ENCODE peak calls at places on chromosomes 2 and 18, in eight cellular contexts. W is ascending aorta, D is cardiac muscle cell, J is HL-60, F is HFFc6, V is epithelial cell of esophagus, K is body of pancreas, P is tibial artery. Q is an unnamed sample.

GRCh38 chr2:106232633-106233032 is 38.5 kb upstream of the UXS1 start:
- DNase-seq in W (no peak), D (no peak), J (no peak), F (no peak), V (no peak), K (no peak), P (no peak), Q (no peak)

GRCh38 chr2:240429872-240430491 is 5.5 kb upstream of the GPC1 start:
- DNase-seq in W (peak), D (no peak), J (no peak), F (no peak), V (no peak), K (peak), P (no peak), Q (peak)

GRCh38 chr2:60299179-60299578 is 254.3 kb downstream of the BCL11A start:
- DNase-seq in W (no peak), D (no peak), J (no peak), F (no peak), V (no peak), K (peak), P (no peak), Q (no peak)

GRCh38 chr2:234952270-234953115 is 676 bp downstream of the SH3BP4 start:
- DNase-seq in W (no peak), D (peak), J (no peak), F (no peak), V (no peak), K (peak), P (no peak), Q (no peak)

GRCh38 chr2:233961905-233962304 is 44.7 kb downstream of the TRPM8 start:
- DNase-seq in W (no peak), D (no peak), J (no peak), F (no peak), V (no peak), K (no peak), P (no peak), Q (no peak)

GRCh38 chr2:101847661-101848339 is 144.0 kb upstream of the IL1R2 start:
- DNase-seq in W (no peak), D (no peak), J (no peak), F (no peak), V (peak), K (no peak), P (no peak), Q (no peak)

GRCh38 chr2:150477347-150477746 is 10.1 kb downstream of the RND3 start:
- DNase-seq in W (no peak), D (no peak), J (no peak), F (no peak), V (peak), K (peak), P (no peak), Q (no peak)

GRCh38 chr2:64492272-64492671 is 31.9 kb upstream of the AFTPH start:
- DNase-seq in W (no peak), D (no peak), J (no peak), F (no peak), V (no peak), K (no peak), P (no peak), Q (no peak)

GRCh38 chr2:219569041-219569440 is 2.3 kb downstream of the OBSL1 start:
- DNase-seq in W (no peak), D (no peak), J (no peak), F (no peak), V (no peak), K (no peak), P (no peak), Q (no peak)

GRCh38 chr2:63049291-63050185 is 1.1 kb upstream of the OTX1 start:
- DNase-seq in W (no peak), D (no peak), J (no peak), F (no peak), V (peak), K (no peak), P (no peak), Q (no peak)

GRCh38 chr2:219559156-219559915 is 12.0 kb downstream of the OBSL1 start:
- DNase-seq in W (no peak), D (no peak), J (no peak), F (no peak), V (no peak), K (no peak), P (no peak), Q (no peak)

GRCh38 chr2:36366491-36367120 is 11.0 kb downstream of the CRIM1 start:
- DNase-seq in W (no peak), D (no peak), J (no peak), F (no peak), V (no peak), K (no peak), P (no peak), Q (no peak)

GRCh38 chr2:188512456-188512855 is 220.8 kb downstream of the GULP1 start:
- DNase-seq in W (no peak), D (peak), J (no peak), F (peak), V (peak), K (no peak), P (no peak), Q (no peak)

GRCh38 chr2:176085120-176085788 is 1.5 kb upstream of the EVX2 start:
- DNase-seq in W (no peak), D (no peak), J (no peak), F (no peak), V (no peak), K (no peak), P (no peak), Q (no peak)

GRCh38 chr2:28986429-28986828 is 5.3 kb downstream of the TOGARAM2 start:
- DNase-seq in W (no peak), D (peak), J (no peak), F (no peak), V (no peak), K (no peak), P (no peak), Q (no peak)

GRCh38 chr2:43950383-43951008 is 45.3 kb downstream of the LRPPRC start:
- DNase-seq in W (no peak), D (peak), J (peak), F (peak), V (peak), K (peak), P (no peak), Q (no peak)

GRCh38 chr2:70127920-70128444 is 40.7 kb downstream of the PCBP1 start:
- DNase-seq in W (no peak), D (peak), J (no peak), F (no peak), V (no peak), K (no peak), P (no peak), Q (no peak)

GRCh38 chr18:13528739-13529392 is 197.5 kb downstream of the FAM210A start:
- DNase-seq in W (no peak), D (no peak), J (no peak), F (no peak), V (no peak), K (no peak), P (no peak), Q (no peak)

GRCh38 chr2:73020657-73021370 is 50.7 kb downstream of the SFXN5 start:
- DNase-seq in W (no peak), D (no peak), J (no peak), F (peak), V (peak), K (no peak), P (no peak), Q (no peak)

GRCh38 chr2:171482877-171483276 is 39.4 kb upstream of the CYBRD1 start:
- DNase-seq in W (no peak), D (no peak), J (no peak), F (peak), V (no peak), K (no peak), P (no peak), Q (no peak)

GRCh38 chr18:33115476-33115875 is 325.0 kb downstream of the CCDC178 start:
- DNase-seq in W (no peak), D (no peak), J (no peak), F (no peak), V (no peak), K (no peak), P (no peak), Q (no peak)

GRCh38 chr2:96685592-96686459 is 43.3 kb downstream of the FER1L5 start:
- DNase-seq in W (no peak), D (peak), J (no peak), F (no peak), V (no peak), K (peak), P (no peak), Q (no peak)

GRCh38 chr2:43293744-43294695 is 67.6 kb upstream of the ZFP36L2 start:
- DNase-seq in W (no peak), D (peak), J (peak), F (peak), V (peak), K (peak), P (peak), Q (peak)

GRCh38 chr2:182132605-182133004 is 147.0 kb downstream of the PPP1R1C start:
- DNase-seq in W (no peak), D (no peak), J (no peak), F (peak), V (no peak), K (no peak), P (no peak), Q (no peak)
- TF ChIP-seq CTCF in W (peak), D (no peak), J (no peak), F (peak), V (peak), K (peak), P (no peak), Q (no peak)

GRCh38 chr2:140542627-140543026 is 1588.2 kb downstream of the LRP1B start:
- DNase-seq in W (no peak), D (no peak), J (no peak), F (no peak), V (no peak), K (no peak), P (no peak), Q (no peak)

GRCh38 chr2:140539506-140539905 is 1591.3 kb downstream of the LRP1B start:
- DNase-seq in W (no peak), D (no peak), J (no peak), F (no peak), V (no peak), K (no peak), P (no peak), Q (no peak)
- TF ChIP-seq CTCF in W (no peak), D (no peak), J (no peak), F (no peak), V (no peak), K (no peak), P (no peak), Q (no peak)

GRCh38 chr2:41496908-41497307 is 550.9 kb upstream of the PKDCC start:
- DNase-seq in W (no peak), D (no peak), J (no peak), F (no peak), V (no peak), K (no peak), P (no peak), Q (no peak)
- TF ChIP-seq CTCF in W (no peak), D (no peak), J (peak), F (peak), V (peak), K (no peak), P (no peak), Q (no peak)

DNA sequence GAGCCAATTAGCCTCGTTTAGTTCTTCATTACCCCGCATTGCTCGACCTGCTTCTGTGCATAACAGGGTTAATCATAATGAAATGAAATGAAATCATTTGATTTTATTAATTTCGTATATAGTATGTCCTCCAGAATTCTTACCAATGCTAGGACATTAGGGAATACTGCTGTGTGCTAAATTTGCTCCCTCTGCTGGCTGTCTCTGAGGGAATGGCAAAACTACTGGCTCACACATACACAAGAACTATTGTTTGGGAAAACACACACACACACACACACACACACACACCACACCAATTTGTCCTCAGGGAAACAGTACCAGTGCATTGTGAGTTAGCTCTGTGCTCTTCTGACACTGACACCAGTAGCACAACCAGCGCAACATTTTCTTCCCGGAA is 273.3 kb upstream of the TCF4 start:
- DNase-seq in W (no peak), D (no peak), J (no peak), F (peak), V (peak), K (no peak), P (no peak), Q (no peak)
- TF ChIP-seq CTCF in W (peak), D (peak), J (no peak), F (peak), V (peak), K (peak), P (peak), Q (no peak)

DNA sequence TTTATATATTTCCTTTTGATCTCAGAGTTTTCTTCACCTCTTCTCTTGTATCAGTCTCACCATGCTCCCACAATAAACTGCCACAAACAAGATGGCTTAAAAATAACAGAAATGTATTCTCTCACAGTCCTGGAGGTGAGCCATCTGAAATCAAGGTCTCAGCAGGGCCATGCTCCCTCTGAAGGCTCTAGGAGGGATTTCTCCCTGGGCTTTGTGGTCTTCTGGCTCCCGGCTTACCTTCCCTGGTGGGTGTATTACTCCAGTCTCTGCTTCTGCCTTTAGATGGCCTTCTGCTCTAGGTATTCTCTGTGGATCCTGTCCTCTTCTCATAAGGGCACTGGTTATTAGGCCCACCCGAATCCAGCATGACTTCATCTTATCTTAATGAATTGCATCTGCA is 994.7 kb upstream of the POU3F3 start:
- DNase-seq in W (no peak), D (no peak), J (no peak), F (no peak), V (no peak), K (no peak), P (no peak), Q (no peak)
- TF ChIP-seq CTCF in W (no peak), D (no peak), J (no peak), F (no peak), V (no peak), K (no peak), P (no peak), Q (no peak)

GRCh38 chr2:143230506-143231256 is 101.5 kb downstream of the ARHGAP15 start:
- DNase-seq in W (no peak), D (no peak), J (no peak), F (no peak), V (no peak), K (no peak), P (no peak), Q (no peak)
- TF ChIP-seq CTCF in W (no peak), D (no peak), J (no peak), F (no peak), V (peak), K (no peak), P (no peak), Q (no peak)

DNA sequence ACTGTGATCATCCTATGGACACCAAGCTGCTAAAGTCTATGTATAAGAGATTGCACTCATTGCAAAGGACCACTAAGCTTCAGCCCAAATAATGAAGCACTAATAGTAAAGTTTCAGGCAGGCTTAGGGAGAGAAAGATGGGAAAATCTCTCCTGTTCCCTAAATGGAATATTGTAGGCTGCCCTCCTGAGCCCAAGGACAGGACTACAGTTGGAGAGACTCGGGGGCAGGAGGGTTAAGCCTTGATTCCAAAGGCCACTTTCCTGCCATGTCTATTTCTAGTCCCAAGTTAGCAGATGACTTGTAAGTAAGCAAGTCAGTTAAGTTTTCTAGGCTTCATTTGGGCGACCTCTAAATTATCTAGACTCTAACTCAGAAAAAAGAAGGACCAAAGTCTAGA is 9.0 kb downstream of the TMEM247 start:
- DNase-seq in W (no peak), D (no peak), J (no peak), F (no peak), V (no peak), K (no peak), P (no peak), Q (no peak)
- TF ChIP-seq CTCF in W (no peak), D (no peak), J (no peak), F (peak), V (no peak), K (no peak), P (no peak), Q (no peak)

DNA sequence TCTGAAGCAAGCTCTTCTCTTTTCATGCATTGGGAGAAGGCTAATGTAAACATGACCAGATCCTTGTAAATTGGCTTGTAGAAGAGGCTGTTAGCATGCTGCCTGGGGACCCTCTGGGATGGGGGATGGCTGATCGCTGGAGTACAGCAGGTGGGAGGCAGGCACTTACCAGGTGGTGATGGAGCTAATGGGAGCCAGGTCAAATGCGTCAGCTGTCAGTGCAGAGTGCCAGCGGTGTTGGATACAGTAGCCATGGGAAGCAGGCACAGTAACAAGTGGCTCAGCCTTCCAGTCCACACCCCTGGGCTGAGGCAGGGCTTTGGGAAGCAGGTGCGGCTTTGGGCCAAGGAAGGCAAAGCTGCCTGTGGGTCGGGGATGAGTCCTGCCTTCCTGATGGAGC is 608.7 kb downstream of the GALR1 start:
- DNase-seq in W (no peak), D (no peak), J (no peak), F (no peak), V (no peak), K (no peak), P (no peak), Q (no peak)
- TF ChIP-seq CTCF in W (no peak), D (no peak), J (no peak), F (no peak), V (no peak), K (no peak), P (no peak), Q (no peak)

DNA sequence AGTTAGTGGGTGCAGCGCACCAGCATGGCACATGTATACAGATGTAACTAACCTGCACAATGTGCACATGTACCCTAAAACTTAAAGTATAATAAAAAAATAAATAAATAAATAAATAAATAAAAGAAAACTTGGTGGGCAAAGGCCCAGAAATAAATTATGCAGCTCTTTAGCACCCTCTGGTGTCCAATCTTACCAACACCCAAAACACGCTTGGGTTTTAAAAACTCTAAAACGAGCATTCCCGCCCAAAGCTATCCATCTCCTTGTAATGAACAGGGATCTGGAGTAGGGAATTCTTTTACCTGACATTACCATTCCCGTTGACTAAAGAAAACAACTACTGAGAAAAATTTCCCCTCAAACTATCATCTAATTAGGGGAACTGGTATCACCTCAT is 2005.9 kb upstream of the CELF4 start:
- DNase-seq in W (no peak), D (peak), J (no peak), F (peak), V (peak), K (no peak), P (no peak), Q (no peak)
- TF ChIP-seq CTCF in W (no peak), D (peak), J (peak), F (peak), V (peak), K (peak), P (no peak), Q (peak)

GRCh38 chr2:133884739-133885381 is 316.6 kb upstream of the NCKAP5 start:
- DNase-seq in W (no peak), D (peak), J (no peak), F (peak), V (peak), K (no peak), P (no peak), Q (no peak)
- TF ChIP-seq CTCF in W (no peak), D (peak), J (no peak), F (peak), V (no peak), K (no peak), P (no peak), Q (no peak)